ENCODE peak calls at places on chromosome 21, in four cellular contexts. Z is hypothalamus; T is AG08396; F is activated naive CD8-positive, alpha-beta T cell treated with anti-CD3 and anti-CD28 coated beads, Interleukin-2, amount 10 ng/mL, durations not matched to agents 7 days and 5 days. H is an unnamed sample.
A peak's percentile ranks its signal among the peaks of the same experiment; 100 is the strongest.

GRCh38 chr21:41926068-41926806 is 27.6 kb downstream of the C2CD2 start:
- DNase-seq in F (peak; percentile 52), Z (no peak), T (peak; percentile 61), H (no peak)

GRCh38 chr21:33797565-33797964 is 118.0 kb downstream of the ATP5PO start:
- DNase-seq in F (no peak), Z (no peak), T (no peak), H (no peak)

GRCh38 chr21:42684109-42684916 is 30.9 kb downstream of the PDE9A start:
- DNase-seq in Z (no peak), T (no peak), F (peak; percentile 76), H (no peak)

GRCh38 chr21:30227633-30228404 is 11.9 kb upstream of the CLDN8 start:
- DNase-seq in T (no peak), F (no peak), Z (no peak), H (peak; percentile 100)

GRCh38 chr21:44709426-44710293 is 1.7 kb downstream of the TSPEAR start:
- DNase-seq in F (peak; percentile 44), T (no peak), Z (no peak), H (peak; percentile 40)

GRCh38 chr21:46054031-46054430 is 43.9 kb upstream of the COL6A2 start:
- DNase-seq in T (no peak), Z (no peak), F (no peak), H (no peak)

GRCh38 chr21:19507682-19508260 is 1104.2 kb upstream of the TMPRSS15 start:
- DNase-seq in T (no peak), Z (no peak), F (no peak), H (no peak)

GRCh38 chr21:17829472-17829871 is 10.3 kb upstream of the C21orf91 start:
- DNase-seq in Z (no peak), T (peak; percentile 49), F (no peak), H (no peak)

GRCh38 chr21:40466893-40467483 is 380.0 kb downstream of the DSCAM start:
- DNase-seq in T (no peak), F (no peak), Z (no peak), H (no peak)

GRCh38 chr21:39111928-39112327 is 71.3 kb downstream of the PSMG1 start:
- DNase-seq in Z (no peak), F (no peak), T (no peak), H (no peak)

GRCh38 chr21:40511976-40512375 is 335.0 kb downstream of the DSCAM start:
- DNase-seq in T (no peak), F (no peak), Z (no peak), H (no peak)

GRCh38 chr21:46190491-46191131 is 6.4 kb upstream of the SPATC1L start:
- DNase-seq in F (no peak), Z (no peak), T (no peak), H (no peak)

GRCh38 chr21:25689226-25689625 is 45.5 kb downstream of the ATP5PF start:
- DNase-seq in T (peak; percentile 40), F (no peak), Z (no peak), H (no peak)

GRCh38 chr21:15809818-15810217 is 80.0 kb downstream of the USP25 start:
- DNase-seq in T (no peak), F (no peak), Z (no peak), H (no peak)

GRCh38 chr21:44703731-44704635 is 7.0 kb downstream of the KRTAP10-12 start:
- DNase-seq in Z (no peak), F (no peak), T (no peak), H (no peak)

GRCh38 chr21:31295676-31296075 is 48.4 kb downstream of the TIAM1 start:
- DNase-seq in Z (no peak), F (no peak), T (no peak), H (no peak)

GRCh38 chr21:33368576-33368975 is 34.6 kb upstream of the IFNGR2 start:
- DNase-seq in F (no peak), T (no peak), Z (no peak), H (no peak)

GRCh38 chr21:35231115-35231514 is 182.0 kb upstream of the RUNX1 start:
- DNase-seq in F (no peak), T (no peak), Z (no peak), H (no peak)

GRCh38 chr21:37945036-37945435 is 28.8 kb upstream of the KCNJ6 start:
- DNase-seq in T (no peak), Z (no peak), F (no peak), H (no peak)

GRCh38 chr21:37758997-37759396 is 157.3 kb downstream of the KCNJ6 start:
- DNase-seq in T (peak; percentile 73), Z (no peak), F (no peak), H (no peak)

GRCh38 chr21:30994917-30995316 is 43.4 kb downstream of the KRTAP19-8 start:
- DNase-seq in T (no peak), Z (no peak), F (no peak), H (no peak)

GRCh38 chr21:32954353-32954752 is 71.4 kb upstream of the OLIG2 start:
- DNase-seq in Z (no peak), F (no peak), T (no peak), H (no peak)

GRCh38 chr21:41112740-41113692 is 54.9 kb upstream of the BACE2 start:
- DNase-seq in F (peak; percentile 34), T (peak; percentile 53), Z (peak; percentile 8), H (peak; percentile 63)